ENCODE peak calls at places on chromosomes 1 and 21, in six cellular contexts. One of them, this sample, is unnamed.

GRCh38 chr1:166272851-166273250 is 106.0 kb upstream of the FAM78B start:
- ATAC-seq in WTC11: peak
- ATAC-seq in heart left ventricle: no peak
- ATAC-seq in activated CD8-positive, alpha-beta T cell treated with anti-CD3 and anti-CD28 coated beads for 36 hours: no peak
- ATAC-seq in GM23338: peak
- ATAC-seq in A549: no peak
- ATAC-seq in this sample: no peak

GRCh38 chr1:10509823-10510509 is 35.2 kb downstream of the PEX14 start:
- ATAC-seq in WTC11: no peak
- ATAC-seq in heart left ventricle: no peak
- ATAC-seq in activated CD8-positive, alpha-beta T cell treated with anti-CD3 and anti-CD28 coated beads for 36 hours: no peak
- ATAC-seq in GM23338: no peak
- ATAC-seq in A549: no peak
- ATAC-seq in this sample: no peak

GRCh38 chr1:186112280-186112679 is 262.8 kb downstream of the TPR start:
- ATAC-seq in WTC11: peak
- ATAC-seq in heart left ventricle: no peak
- ATAC-seq in activated CD8-positive, alpha-beta T cell treated with anti-CD3 and anti-CD28 coated beads for 36 hours: no peak
- ATAC-seq in GM23338: no peak
- ATAC-seq in A549: no peak
- ATAC-seq in this sample: no peak

GRCh38 chr1:216910081-216910840 is 187.0 kb upstream of the ESRRG start:
- ATAC-seq in WTC11: no peak
- ATAC-seq in heart left ventricle: no peak
- ATAC-seq in activated CD8-positive, alpha-beta T cell treated with anti-CD3 and anti-CD28 coated beads for 36 hours: no peak
- ATAC-seq in GM23338: no peak
- ATAC-seq in A549: no peak
- ATAC-seq in this sample: no peak

GRCh38 chr1:203520315-203520714 is 26.4 kb downstream of the OPTC start:
- ATAC-seq in WTC11: no peak
- ATAC-seq in heart left ventricle: no peak
- ATAC-seq in activated CD8-positive, alpha-beta T cell treated with anti-CD3 and anti-CD28 coated beads for 36 hours: no peak
- ATAC-seq in GM23338: no peak
- ATAC-seq in A549: peak
- ATAC-seq in this sample: peak

GRCh38 chr1:178470411-178470960 is 26.3 kb downstream of the CLEC20A start:
- ATAC-seq in WTC11: peak
- ATAC-seq in heart left ventricle: no peak
- ATAC-seq in activated CD8-positive, alpha-beta T cell treated with anti-CD3 and anti-CD28 coated beads for 36 hours: no peak
- ATAC-seq in GM23338: peak
- ATAC-seq in A549: peak
- ATAC-seq in this sample: no peak

GRCh38 chr1:108551157-108551862 is 8.6 kb upstream of the EEIG2 start:
- ATAC-seq in WTC11: no peak
- ATAC-seq in heart left ventricle: no peak
- ATAC-seq in activated CD8-positive, alpha-beta T cell treated with anti-CD3 and anti-CD28 coated beads for 36 hours: peak
- ATAC-seq in GM23338: no peak
- ATAC-seq in A549: no peak
- ATAC-seq in this sample: no peak

GRCh38 chr1:43732132-43732531 is 24.8 kb downstream of the ST3GAL3 start:
- ATAC-seq in WTC11: no peak
- ATAC-seq in heart left ventricle: no peak
- ATAC-seq in activated CD8-positive, alpha-beta T cell treated with anti-CD3 and anti-CD28 coated beads for 36 hours: no peak
- ATAC-seq in GM23338: no peak
- ATAC-seq in A549: no peak
- ATAC-seq in this sample: no peak

GRCh38 chr1:204319462-204319861 is 40.3 kb downstream of the PLEKHA6 start:
- ATAC-seq in WTC11: no peak
- ATAC-seq in heart left ventricle: no peak
- ATAC-seq in activated CD8-positive, alpha-beta T cell treated with anti-CD3 and anti-CD28 coated beads for 36 hours: no peak
- ATAC-seq in GM23338: no peak
- ATAC-seq in A549: peak
- ATAC-seq in this sample: peak

GRCh38 chr1:234701737-234702341 is 91.9 kb upstream of the IRF2BP2 start:
- ATAC-seq in WTC11: no peak
- ATAC-seq in heart left ventricle: peak
- ATAC-seq in activated CD8-positive, alpha-beta T cell treated with anti-CD3 and anti-CD28 coated beads for 36 hours: no peak
- ATAC-seq in GM23338: no peak
- ATAC-seq in A549: no peak
- ATAC-seq in this sample: peak

GRCh38 chr1:155013632-155014031 is 11.0 kb downstream of the ZBTB7B start:
- ATAC-seq in WTC11: no peak
- ATAC-seq in heart left ventricle: no peak
- ATAC-seq in activated CD8-positive, alpha-beta T cell treated with anti-CD3 and anti-CD28 coated beads for 36 hours: no peak
- ATAC-seq in GM23338: no peak
- ATAC-seq in A549: no peak
- ATAC-seq in this sample: no peak

GRCh38 chr1:116804736-116805135 is 50.5 kb downstream of the CD2 start:
- ATAC-seq in WTC11: no peak
- ATAC-seq in heart left ventricle: no peak
- ATAC-seq in activated CD8-positive, alpha-beta T cell treated with anti-CD3 and anti-CD28 coated beads for 36 hours: peak
- ATAC-seq in GM23338: no peak
- ATAC-seq in A549: no peak
- ATAC-seq in this sample: no peak

GRCh38 chr1:206784471-206784903 is 12.2 kb upstream of the IL10 start:
- ATAC-seq in WTC11: no peak
- ATAC-seq in heart left ventricle: no peak
- ATAC-seq in activated CD8-positive, alpha-beta T cell treated with anti-CD3 and anti-CD28 coated beads for 36 hours: peak
- ATAC-seq in GM23338: no peak
- ATAC-seq in A549: no peak
- ATAC-seq in this sample: no peak

GRCh38 chr1:116261227-116261626 is 111.8 kb upstream of the ATP1A1 start:
- ATAC-seq in WTC11: peak
- ATAC-seq in heart left ventricle: peak
- ATAC-seq in activated CD8-positive, alpha-beta T cell treated with anti-CD3 and anti-CD28 coated beads for 36 hours: no peak
- ATAC-seq in GM23338: peak
- ATAC-seq in A549: no peak
- ATAC-seq in this sample: no peak

GRCh38 chr1:14738235-14738634 is 139.8 kb downstream of the KAZN start:
- ATAC-seq in WTC11: no peak
- ATAC-seq in heart left ventricle: no peak
- ATAC-seq in activated CD8-positive, alpha-beta T cell treated with anti-CD3 and anti-CD28 coated beads for 36 hours: no peak
- ATAC-seq in GM23338: no peak
- ATAC-seq in A549: no peak
- ATAC-seq in this sample: no peak

GRCh38 chr1:67785847-67786753 is 47.2 kb downstream of the GNG12 start:
- ATAC-seq in WTC11: no peak
- ATAC-seq in heart left ventricle: peak
- ATAC-seq in activated CD8-positive, alpha-beta T cell treated with anti-CD3 and anti-CD28 coated beads for 36 hours: no peak
- ATAC-seq in GM23338: no peak
- ATAC-seq in A549: no peak
- ATAC-seq in this sample: peak

GRCh38 chr1:89287182-89288050 is 14.8 kb upstream of the GBP5 start:
- ATAC-seq in WTC11: no peak
- ATAC-seq in heart left ventricle: no peak
- ATAC-seq in activated CD8-positive, alpha-beta T cell treated with anti-CD3 and anti-CD28 coated beads for 36 hours: peak
- ATAC-seq in GM23338: no peak
- ATAC-seq in A549: no peak
- ATAC-seq in this sample: no peak

GRCh38 chr21:32524010-32524719 is 61.2 kb downstream of the TCP10L start:
- ATAC-seq in WTC11: peak
- ATAC-seq in heart left ventricle: peak
- ATAC-seq in activated CD8-positive, alpha-beta T cell treated with anti-CD3 and anti-CD28 coated beads for 36 hours: no peak
- ATAC-seq in GM23338: peak
- ATAC-seq in A549: no peak
- ATAC-seq in this sample: peak

DNA sequence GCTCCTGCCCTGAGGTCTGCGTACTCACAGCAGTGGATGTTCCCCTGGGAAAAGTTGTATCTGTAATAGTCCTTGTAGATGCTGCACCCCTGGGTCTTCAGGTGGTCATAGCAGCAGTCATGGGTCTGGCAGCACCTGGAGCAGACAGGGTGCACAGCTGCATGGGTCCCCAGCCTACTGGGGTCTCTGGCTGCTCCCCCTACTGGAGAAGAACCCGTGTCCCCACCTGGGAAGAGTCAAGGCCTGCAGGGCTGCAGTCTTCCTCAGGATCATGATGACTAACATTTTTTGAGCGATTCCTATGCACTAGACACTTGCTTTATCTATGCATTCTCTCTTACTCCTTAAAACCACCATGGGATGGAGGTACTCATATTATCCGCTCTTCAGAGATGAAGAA is 3.9 kb downstream of the PLA2G2D start:
- ATAC-seq in WTC11: peak
- ATAC-seq in heart left ventricle: no peak
- ATAC-seq in activated CD8-positive, alpha-beta T cell treated with anti-CD3 and anti-CD28 coated beads for 36 hours: no peak
- ATAC-seq in GM23338: peak
- ATAC-seq in A549: no peak
- ATAC-seq in this sample: no peak
- TF ChIP-seq CTCF in WTC11: no peak
- TF ChIP-seq CTCF in heart left ventricle: no peak
- TF ChIP-seq CTCF in activated CD8-positive, alpha-beta T cell treated with anti-CD3 and anti-CD28 coated beads for 36 hours: no peak
- TF ChIP-seq CTCF in GM23338: peak
- TF ChIP-seq CTCF in A549: no peak
- TF ChIP-seq CTCF in this sample: no peak

GRCh38 chr1:3141836-3142235 is 72.8 kb downstream of the PRDM16 start:
- ATAC-seq in WTC11: no peak
- ATAC-seq in heart left ventricle: no peak
- ATAC-seq in activated CD8-positive, alpha-beta T cell treated with anti-CD3 and anti-CD28 coated beads for 36 hours: no peak
- ATAC-seq in GM23338: no peak
- ATAC-seq in A549: no peak
- ATAC-seq in this sample: no peak
- TF ChIP-seq CTCF in WTC11: no peak
- TF ChIP-seq CTCF in heart left ventricle: no peak
- TF ChIP-seq CTCF in activated CD8-positive, alpha-beta T cell treated with anti-CD3 and anti-CD28 coated beads for 36 hours: no peak
- TF ChIP-seq CTCF in GM23338: no peak
- TF ChIP-seq CTCF in A549: no peak
- TF ChIP-seq CTCF in this sample: no peak

GRCh38 chr1:71582673-71583072 is 501.8 kb upstream of the ZRANB2 start:
- ATAC-seq in WTC11: no peak
- ATAC-seq in heart left ventricle: no peak
- ATAC-seq in activated CD8-positive, alpha-beta T cell treated with anti-CD3 and anti-CD28 coated beads for 36 hours: no peak
- ATAC-seq in GM23338: no peak
- ATAC-seq in A549: no peak
- ATAC-seq in this sample: no peak

GRCh38 chr1:71592646-71593274 is 511.9 kb upstream of the ZRANB2 start:
- ATAC-seq in WTC11: peak
- ATAC-seq in heart left ventricle: no peak
- ATAC-seq in activated CD8-positive, alpha-beta T cell treated with anti-CD3 and anti-CD28 coated beads for 36 hours: no peak
- ATAC-seq in GM23338: peak
- ATAC-seq in A549: no peak
- ATAC-seq in this sample: no peak

GRCh38 chr1:71589005-71589404 is 508.2 kb upstream of the ZRANB2 start:
- ATAC-seq in WTC11: no peak
- ATAC-seq in heart left ventricle: no peak
- ATAC-seq in activated CD8-positive, alpha-beta T cell treated with anti-CD3 and anti-CD28 coated beads for 36 hours: no peak
- ATAC-seq in GM23338: peak
- ATAC-seq in A549: no peak
- ATAC-seq in this sample: no peak

GRCh38 chr1:71586030-71586429 is 505.2 kb upstream of the ZRANB2 start:
- ATAC-seq in WTC11: no peak
- ATAC-seq in heart left ventricle: no peak
- ATAC-seq in activated CD8-positive, alpha-beta T cell treated with anti-CD3 and anti-CD28 coated beads for 36 hours: no peak
- ATAC-seq in GM23338: no peak
- ATAC-seq in A549: no peak
- ATAC-seq in this sample: no peak

DNA sequence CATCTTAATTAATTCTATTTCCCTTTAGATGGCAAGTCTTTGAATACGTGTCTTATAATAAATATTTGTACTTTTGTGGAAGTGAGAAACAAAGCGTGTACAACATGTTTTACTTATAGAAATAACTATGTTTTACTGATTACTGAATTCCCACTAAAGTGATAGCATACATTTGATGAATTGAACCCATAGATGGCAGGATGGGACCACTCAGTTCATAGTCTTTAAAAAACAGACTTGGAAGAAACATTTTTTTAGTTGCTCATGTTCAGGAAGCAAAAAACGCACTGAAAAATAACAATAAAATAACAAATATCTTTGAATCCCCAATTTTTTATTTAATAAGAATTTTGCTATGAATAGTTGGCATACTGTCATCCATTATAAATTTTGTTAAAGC is 507.1 kb upstream of the ZRANB2 start:
- ATAC-seq in WTC11: no peak
- ATAC-seq in heart left ventricle: peak
- ATAC-seq in activated CD8-positive, alpha-beta T cell treated with anti-CD3 and anti-CD28 coated beads for 36 hours: no peak
- ATAC-seq in GM23338: no peak
- ATAC-seq in A549: no peak
- ATAC-seq in this sample: no peak
- TF ChIP-seq CTCF in WTC11: no peak
- TF ChIP-seq CTCF in heart left ventricle: peak
- TF ChIP-seq CTCF in activated CD8-positive, alpha-beta T cell treated with anti-CD3 and anti-CD28 coated beads for 36 hours: no peak
- TF ChIP-seq CTCF in GM23338: peak
- TF ChIP-seq CTCF in A549: no peak
- TF ChIP-seq CTCF in this sample: no peak

GRCh38 chr1:86419277-86419903 is 4.6 kb upstream of the CLCA2 start:
- ATAC-seq in WTC11: peak
- ATAC-seq in heart left ventricle: no peak
- ATAC-seq in activated CD8-positive, alpha-beta T cell treated with anti-CD3 and anti-CD28 coated beads for 36 hours: peak
- ATAC-seq in GM23338: peak
- ATAC-seq in A549: no peak
- ATAC-seq in this sample: no peak
- TF ChIP-seq CTCF in WTC11: peak
- TF ChIP-seq CTCF in heart left ventricle: peak
- TF ChIP-seq CTCF in activated CD8-positive, alpha-beta T cell treated with anti-CD3 and anti-CD28 coated beads for 36 hours: peak
- TF ChIP-seq CTCF in GM23338: peak
- TF ChIP-seq CTCF in A549: no peak
- TF ChIP-seq CTCF in this sample: no peak

GRCh38 chr1:7760245-7760644 is 10.9 kb upstream of the VAMP3 start:
- ATAC-seq in WTC11: no peak
- ATAC-seq in heart left ventricle: no peak
- ATAC-seq in activated CD8-positive, alpha-beta T cell treated with anti-CD3 and anti-CD28 coated beads for 36 hours: no peak
- ATAC-seq in GM23338: no peak
- ATAC-seq in A549: no peak
- ATAC-seq in this sample: no peak

GRCh38 chr1:7754234-7754633 is 16.9 kb upstream of the VAMP3 start:
- ATAC-seq in WTC11: no peak
- ATAC-seq in heart left ventricle: no peak
- ATAC-seq in activated CD8-positive, alpha-beta T cell treated with anti-CD3 and anti-CD28 coated beads for 36 hours: no peak
- ATAC-seq in GM23338: no peak
- ATAC-seq in A549: no peak
- ATAC-seq in this sample: no peak

GRCh38 chr1:7752512-7753417 is 18.3 kb upstream of the VAMP3 start:
- ATAC-seq in WTC11: peak
- ATAC-seq in heart left ventricle: peak
- ATAC-seq in activated CD8-positive, alpha-beta T cell treated with anti-CD3 and anti-CD28 coated beads for 36 hours: peak
- ATAC-seq in GM23338: peak
- ATAC-seq in A549: peak
- ATAC-seq in this sample: peak

GRCh38 chr1:7751174-7751573 is 19.9 kb upstream of the VAMP3 start:
- ATAC-seq in WTC11: no peak
- ATAC-seq in heart left ventricle: no peak
- ATAC-seq in activated CD8-positive, alpha-beta T cell treated with anti-CD3 and anti-CD28 coated beads for 36 hours: no peak
- ATAC-seq in GM23338: no peak
- ATAC-seq in A549: no peak
- ATAC-seq in this sample: no peak

DNA sequence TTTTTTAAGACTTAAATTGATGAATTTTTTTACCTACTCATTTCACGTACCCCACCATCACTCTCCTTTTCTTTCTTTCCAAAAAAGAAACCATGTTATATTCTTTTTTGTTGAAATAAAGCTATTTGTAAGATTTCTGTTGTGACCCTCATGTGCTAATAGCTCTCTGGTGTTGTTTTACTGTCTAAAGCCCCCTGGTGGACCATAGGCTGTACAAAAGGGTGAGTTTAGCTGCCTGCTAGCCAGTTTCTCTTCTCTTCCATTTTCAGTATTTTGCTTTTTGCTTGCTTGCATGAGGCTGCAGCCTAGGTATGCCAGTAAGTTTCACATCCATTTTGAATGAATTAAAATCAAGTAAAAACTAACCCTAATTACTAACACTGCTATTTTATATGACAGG is 15.6 kb upstream of the VAMP3 start:
- ATAC-seq in WTC11: peak
- ATAC-seq in heart left ventricle: no peak
- ATAC-seq in activated CD8-positive, alpha-beta T cell treated with anti-CD3 and anti-CD28 coated beads for 36 hours: no peak
- ATAC-seq in GM23338: peak
- ATAC-seq in A549: peak
- ATAC-seq in this sample: no peak
- TF ChIP-seq CTCF in WTC11: no peak
- TF ChIP-seq CTCF in heart left ventricle: no peak
- TF ChIP-seq CTCF in activated CD8-positive, alpha-beta T cell treated with anti-CD3 and anti-CD28 coated beads for 36 hours: peak
- TF ChIP-seq CTCF in GM23338: peak
- TF ChIP-seq CTCF in A549: no peak
- TF ChIP-seq CTCF in this sample: no peak